ENCODE peak calls at places on chromosomes 1 and 21, in ten cellular contexts. W, R, Z, K, X, H, V, B, I and M are unnamed samples.

GRCh38 chr1:35448344-35448801 is 108.8 kb downstream of the KIAA0319L start:
- DNase-seq in W (no peak), R (peak; percentile 74), Z (no peak), K (no peak), X (no peak), H (no peak), V (peak; percentile 65), B (no peak), I (peak; percentile 54), M (peak; percentile 63)

GRCh38 chr1:173206816-173207595 is at the start of gene TNFSF4:
- DNase-seq in W (no peak), R (no peak), Z (no peak), K (no peak), X (no peak), H (no peak), V (no peak), B (no peak), I (peak; percentile 70), M (no peak)

GRCh38 chr1:161200992-161201827 is 957 bp upstream of the NDUFS2 start:
- DNase-seq in W (no peak), R (peak; percentile 87), Z (no peak), K (no peak), X (no peak), H (peak; percentile 80), V (no peak), B (no peak), I (peak; percentile 87), M (peak; percentile 64)

GRCh38 chr21:25518491-25518911 is 88.8 kb downstream of the MRPL39 start:
- DNase-seq in W (no peak), R (no peak), Z (no peak), K (no peak), X (no peak), H (no peak), V (no peak), B (peak; percentile 5), I (no peak), M (no peak)

GRCh38 chr1:204979891-204980649 is 62.9 kb upstream of the CNTN2 start:
- DNase-seq in W (no peak), R (no peak), Z (no peak), K (no peak), X (no peak), H (no peak), V (no peak), B (no peak), I (no peak), M (no peak)

GRCh38 chr1:235074335-235075120 is 54.1 kb downstream of the TOMM20 start:
- DNase-seq in W (peak; percentile 86), R (peak; percentile 84), Z (no peak), K (peak; percentile 41), X (peak; percentile 86), H (peak; percentile 46), V (peak; percentile 61), B (peak; percentile 70), I (peak; percentile 78), M (peak; percentile 88)

GRCh38 chr1:17002524-17002902 is 9.2 kb downstream of the ATP13A2 start:
- DNase-seq in W (no peak), R (no peak), Z (no peak), K (peak; percentile 12), X (no peak), H (no peak), V (no peak), B (no peak), I (no peak), M (no peak)

GRCh38 chr1:241730031-241730430 is 78.0 kb downstream of the WDR64 start:
- DNase-seq in W (peak; percentile 12), R (no peak), Z (no peak), K (no peak), X (no peak), H (no peak), V (no peak), B (no peak), I (no peak), M (no peak)

GRCh38 chr1:22616571-22616970 is 19.9 kb upstream of the C1QA start:
- DNase-seq in W (no peak), R (no peak), Z (no peak), K (no peak), X (no peak), H (no peak), V (no peak), B (no peak), I (no peak), M (no peak)

GRCh38 chr1:92299477-92300125 is 742 bp downstream of the RPAP2 start:
- DNase-seq in W (no peak), R (no peak), Z (no peak), K (no peak), X (no peak), H (no peak), V (no peak), B (no peak), I (peak; percentile 27), M (no peak)

GRCh38 chr1:212950243-212951057 is at the start of gene VASH2:
- DNase-seq in W (peak; percentile 71), R (peak; percentile 91), Z (no peak), K (peak; percentile 97), X (peak; percentile 76), H (peak; percentile 84), V (peak; percentile 67), B (peak; percentile 96), I (peak; percentile 83), M (peak; percentile 60)

GRCh38 chr1:18890704-18891103 is 11.7 kb downstream of the ALDH4A1 start:
- DNase-seq in W (no peak), R (no peak), Z (no peak), K (no peak), X (no peak), H (no peak), V (no peak), B (no peak), I (no peak), M (peak; percentile 77)

DNA sequence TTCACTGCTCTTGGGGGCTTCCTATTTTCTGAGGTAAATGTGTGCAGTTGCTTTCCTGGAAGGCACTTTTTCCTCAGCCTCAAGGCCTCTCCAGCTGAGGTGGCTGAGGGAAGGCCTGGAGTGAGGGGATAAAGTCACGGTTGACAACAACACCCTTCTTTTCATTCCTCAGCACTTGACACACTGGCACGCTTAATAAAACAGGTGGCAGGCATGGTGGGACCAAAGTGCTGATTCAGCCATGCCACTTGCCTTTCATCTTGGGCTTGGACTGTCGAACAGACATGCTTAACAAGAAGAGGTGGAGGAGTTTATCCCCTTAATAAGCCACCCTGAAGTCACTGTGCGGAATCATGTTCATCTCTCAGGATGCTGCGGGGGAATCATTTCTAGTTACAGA is 23.6 kb upstream of the GRHL3 start:
- DNase-seq in W (no peak), R (no peak), Z (peak; percentile 84), K (no peak), X (no peak), H (no peak), V (no peak), B (no peak), I (no peak), M (no peak)
- H3K27ac ChIP-seq in W (peak overlapping the region; percentile 93), R (peak overlapping the region; percentile 90), Z (peak overlapping the region; percentile 76), K (no peak overlapping the region), X (peak overlapping the region; percentile 74), H (peak overlapping the region; percentile 77), V (no peak overlapping the region), B (no peak overlapping the region), I (no peak overlapping the region), M (no peak overlapping the region)

GRCh38 chr21:38236232-38236631 is 20.6 kb upstream of the KCNJ15 start:
- DNase-seq in W (no peak), R (no peak), Z (no peak), K (no peak), X (no peak), H (no peak), V (no peak), B (no peak), I (no peak), M (no peak)
- TF ChIP-seq CTCF in W (no peak), R (no peak), Z (no peak), K (peak; percentile 40), X (no peak), H (no peak), V (no peak), B (no peak), I (peak; percentile 3), M (no peak)

DNA sequence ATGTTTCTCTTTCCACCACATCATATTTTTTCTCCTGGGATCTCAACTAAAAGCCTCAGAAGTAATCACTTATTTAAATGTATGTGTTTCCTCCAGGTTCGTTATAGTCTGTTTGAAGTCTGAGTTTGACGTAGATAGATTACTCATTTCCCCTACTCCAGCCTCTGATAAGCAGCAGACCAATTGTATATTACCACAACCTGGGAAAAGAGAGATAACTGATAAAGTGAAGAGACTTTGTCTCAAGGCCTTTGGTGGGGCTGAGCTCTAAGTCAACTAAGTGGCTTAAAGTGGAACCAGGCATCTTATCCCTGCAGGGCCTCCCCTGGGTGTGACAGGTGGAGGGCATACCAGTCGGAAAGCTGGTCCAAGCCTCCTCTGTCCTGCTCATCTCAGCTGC is 34.9 kb upstream of the CACNA1E start:
- DNase-seq in W (no peak), R (no peak), Z (no peak), K (no peak), X (no peak), H (no peak), V (no peak), B (no peak), I (no peak), M (no peak)
- H3K4me1 ChIP-seq in W (peaks cover 21% of the 10 kb centered on the region), R (no peaks in the 10 kb centered on the region), Z (no peaks in the 10 kb centered on the region), K (no peaks in the 10 kb centered on the region), X (no peaks in the 10 kb centered on the region), H (no peaks in the 10 kb centered on the region), V (peaks cover 8% of the 10 kb centered on the region), B (peaks cover 10% of the 10 kb centered on the region), I (no peaks in the 10 kb centered on the region), M (peaks cover 8% of the 10 kb centered on the region)

GRCh38 chr1:64692911-64693310 is 52.0 kb upstream of the RAVER2 start:
- DNase-seq in W (no peak), R (no peak), Z (no peak), K (no peak), X (no peak), H (no peak), V (no peak), B (no peak), I (no peak), M (no peak)

GRCh38 chr1:64687725-64688285 is 57.1 kb upstream of the RAVER2 start:
- DNase-seq in W (peak; percentile 34), R (no peak), Z (no peak), K (no peak), X (no peak), H (no peak), V (peak; percentile 21), B (no peak), I (peak; percentile 71), M (no peak)

GRCh38 chr1:64693406-64693805 is 51.5 kb upstream of the RAVER2 start:
- DNase-seq in W (no peak), R (no peak), Z (no peak), K (no peak), X (no peak), H (no peak), V (no peak), B (no peak), I (no peak), M (no peak)

GRCh38 chr1:64686828-64687724 is 57.8 kb upstream of the RAVER2 start:
- DNase-seq in W (peak; percentile 73), R (no peak), Z (no peak), K (peak; percentile 49), X (no peak), H (no peak), V (peak; percentile 43), B (peak; percentile 52), I (peak; percentile 88), M (no peak)

DNA sequence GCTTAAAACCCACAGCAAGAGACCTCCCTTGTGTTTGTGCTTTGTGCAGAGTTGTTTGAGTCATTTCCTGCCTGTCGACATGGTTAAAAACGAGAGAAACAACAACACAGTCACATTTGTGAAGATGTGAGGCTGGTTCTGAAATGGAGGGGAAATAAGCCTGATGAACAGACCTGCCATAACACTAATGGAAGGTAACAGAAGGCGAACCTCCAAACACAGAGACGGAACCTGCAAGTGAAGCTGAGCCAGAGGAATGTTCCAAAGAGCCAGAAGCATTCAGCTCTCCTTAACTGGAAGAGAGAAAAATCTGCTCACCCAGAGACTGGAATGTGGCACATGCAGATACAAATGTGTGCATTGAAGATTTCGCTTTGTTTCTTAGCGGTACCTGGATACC is 53.2 kb upstream of the RAVER2 start:
- DNase-seq in W (no peak), R (no peak), Z (no peak), K (no peak), X (no peak), H (no peak), V (no peak), B (no peak), I (peak; percentile 73), M (no peak)
- H3K27ac ChIP-seq in W (no peak overlapping the region), R (no peak overlapping the region), Z (no peak overlapping the region), K (no peak overlapping the region), X (no peak overlapping the region), H (no peak overlapping the region), V (no peak overlapping the region), B (no peak overlapping the region), I (peak overlapping the region; percentile 68), M (no peak overlapping the region)